ENCODE peak calls at places on chromosome 13, in seven cellular contexts. O is GM12865, J is AG04450, I is body of pancreas, Z is heart right ventricle, Q is psoas muscle, H is ascending aorta. L is an unnamed sample.

GRCh38 chr13:103277959-103278673 is 211.9 kb upstream of the SLC10A2 start:
- DNase-seq in O (no peak), J (no peak), I (no peak), Z (no peak), Q (no peak), H (no peak), L (no peak)

GRCh38 chr13:35994131-35994966 is 136.8 kb downstream of the DCLK1 start:
- DNase-seq in O (no peak), J (no peak), I (peak), Z (peak), Q (peak), H (peak), L (no peak)

GRCh38 chr13:77042566-77043177 is 15.7 kb upstream of the FBXL3 start:
- DNase-seq in O (no peak), J (no peak), I (no peak), Z (no peak), Q (no peak), H (no peak), L (no peak)

GRCh38 chr13:40813662-40814454 is 24.4 kb downstream of the SLC25A15 start:
- DNase-seq in O (peak), J (no peak), I (peak), Z (no peak), Q (no peak), H (no peak), L (peak)

GRCh38 chr13:42893346-42893745 is 98.7 kb downstream of the EPSTI1 start:
- DNase-seq in O (no peak), J (no peak), I (no peak), Z (no peak), Q (no peak), H (no peak), L (no peak)

GRCh38 chr13:72864142-72865035 is 82.5 kb downstream of the PIBF1 start:
- DNase-seq in O (peak), J (peak), I (no peak), Z (no peak), Q (no peak), H (no peak), L (peak)

GRCh38 chr13:74761794-74762193 is 627.6 kb upstream of the KLF12 start:
- DNase-seq in O (no peak), J (no peak), I (no peak), Z (no peak), Q (no peak), H (no peak), L (no peak)

GRCh38 chr13:106942558-106942957 is 374.6 kb upstream of the ARGLU1 start:
- DNase-seq in O (peak), J (no peak), I (no peak), Z (no peak), Q (no peak), H (no peak), L (no peak)

GRCh38 chr13:85806553-85807175 is 7.4 kb upstream of the SLITRK6 start:
- DNase-seq in O (peak), J (peak), I (no peak), Z (no peak), Q (no peak), H (no peak), L (peak)

GRCh38 chr13:67224148-67224846 is 5.8 kb downstream of the PCDH9 start:
- DNase-seq in O (peak), J (peak), I (peak), Z (peak), Q (peak), H (peak), L (no peak)

GRCh38 chr13:28447206-28447605 is 47.7 kb downstream of the FLT1 start:
- DNase-seq in O (no peak), J (no peak), I (no peak), Z (no peak), Q (no peak), H (no peak), L (no peak)

GRCh38 chr13:53946500-53946899 is 917.9 kb downstream of the OLFM4 start:
- DNase-seq in O (no peak), J (no peak), I (peak), Z (no peak), Q (no peak), H (no peak), L (no peak)

GRCh38 chr13:93411281-93411680 is 184.7 kb downstream of the GPC6 start:
- DNase-seq in O (no peak), J (no peak), I (no peak), Z (no peak), Q (no peak), H (no peak), L (no peak)

GRCh38 chr13:49441312-49441711 is 2.6 kb downstream of the CAB39L start:
- DNase-seq in O (no peak), J (no peak), I (no peak), Z (no peak), Q (no peak), H (no peak), L (no peak)

GRCh38 chr13:49435992-49436391 is 7.9 kb downstream of the CAB39L start:
- DNase-seq in O (no peak), J (no peak), I (no peak), Z (no peak), Q (no peak), H (no peak), L (no peak)

GRCh38 chr13:49439609-49440008 is 4.3 kb downstream of the CAB39L start:
- DNase-seq in O (peak), J (no peak), I (no peak), Z (no peak), Q (no peak), H (no peak), L (no peak)

GRCh38 chr13:49436890-49437289 is 7.0 kb downstream of the CAB39L start:
- DNase-seq in O (no peak), J (no peak), I (peak), Z (peak), Q (peak), H (peak), L (no peak)

DNA sequence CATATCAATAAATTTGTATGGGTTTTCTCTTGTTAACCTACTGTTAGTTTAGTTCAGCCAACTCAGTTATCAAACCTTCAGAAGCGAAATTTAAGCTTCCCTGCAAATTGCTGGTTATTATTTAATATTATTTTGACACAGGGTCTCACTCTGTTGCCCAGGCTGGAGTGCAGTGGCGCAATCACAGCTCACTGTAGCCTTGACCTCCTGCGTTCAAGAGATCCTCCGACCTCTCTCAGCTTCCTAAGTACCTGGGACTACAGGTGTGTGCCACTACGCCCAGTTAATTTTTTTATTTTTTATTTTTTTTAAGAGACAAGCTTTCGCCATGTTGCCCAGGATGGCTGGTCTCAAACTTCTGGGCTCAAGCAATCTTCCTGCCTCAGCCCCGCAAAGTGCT is 6.2 kb downstream of the CAB39L start:
- DNase-seq in O (no peak), J (no peak), I (no peak), Z (no peak), Q (no peak), H (no peak), L (no peak)
- TF ChIP-seq CTCF in O (no peak), J (no peak), I (no peak), Z (no peak), Q (no peak), H (no peak), L (no peak)

GRCh38 chr13:39048806-39049205 is 10.6 kb downstream of the NHLRC3 start:
- DNase-seq in O (no peak), J (no peak), I (no peak), Z (no peak), Q (no peak), H (no peak), L (no peak)

GRCh38 chr13:39049274-39049673 is 11.0 kb downstream of the NHLRC3 start:
- DNase-seq in O (no peak), J (no peak), I (no peak), Z (no peak), Q (no peak), H (no peak), L (no peak)

GRCh38 chr13:39044536-39044935 is 6.3 kb downstream of the NHLRC3 start:
- DNase-seq in O (peak), J (no peak), I (no peak), Z (no peak), Q (no peak), H (no peak), L (peak)

GRCh38 chr13:39052944-39053343 is 14.7 kb downstream of the NHLRC3 start:
- DNase-seq in O (no peak), J (no peak), I (no peak), Z (no peak), Q (no peak), H (no peak), L (no peak)

GRCh38 chr13:39047560-39047959 is 9.3 kb downstream of the NHLRC3 start:
- DNase-seq in O (no peak), J (no peak), I (no peak), Z (no peak), Q (no peak), H (no peak), L (no peak)
- TF ChIP-seq CTCF in O (no peak), J (peak), I (no peak), Z (no peak), Q (no peak), H (no peak), L (no peak)

GRCh38 chr13:99577934-99578917 is 77.0 kb downstream of the TM9SF2 start:
- DNase-seq in O (peak), J (no peak), I (no peak), Z (no peak), Q (no peak), H (no peak), L (no peak)
- TF ChIP-seq CTCF in O (no peak), J (peak), I (no peak), Z (no peak), Q (no peak), H (peak), L (peak)

DNA sequence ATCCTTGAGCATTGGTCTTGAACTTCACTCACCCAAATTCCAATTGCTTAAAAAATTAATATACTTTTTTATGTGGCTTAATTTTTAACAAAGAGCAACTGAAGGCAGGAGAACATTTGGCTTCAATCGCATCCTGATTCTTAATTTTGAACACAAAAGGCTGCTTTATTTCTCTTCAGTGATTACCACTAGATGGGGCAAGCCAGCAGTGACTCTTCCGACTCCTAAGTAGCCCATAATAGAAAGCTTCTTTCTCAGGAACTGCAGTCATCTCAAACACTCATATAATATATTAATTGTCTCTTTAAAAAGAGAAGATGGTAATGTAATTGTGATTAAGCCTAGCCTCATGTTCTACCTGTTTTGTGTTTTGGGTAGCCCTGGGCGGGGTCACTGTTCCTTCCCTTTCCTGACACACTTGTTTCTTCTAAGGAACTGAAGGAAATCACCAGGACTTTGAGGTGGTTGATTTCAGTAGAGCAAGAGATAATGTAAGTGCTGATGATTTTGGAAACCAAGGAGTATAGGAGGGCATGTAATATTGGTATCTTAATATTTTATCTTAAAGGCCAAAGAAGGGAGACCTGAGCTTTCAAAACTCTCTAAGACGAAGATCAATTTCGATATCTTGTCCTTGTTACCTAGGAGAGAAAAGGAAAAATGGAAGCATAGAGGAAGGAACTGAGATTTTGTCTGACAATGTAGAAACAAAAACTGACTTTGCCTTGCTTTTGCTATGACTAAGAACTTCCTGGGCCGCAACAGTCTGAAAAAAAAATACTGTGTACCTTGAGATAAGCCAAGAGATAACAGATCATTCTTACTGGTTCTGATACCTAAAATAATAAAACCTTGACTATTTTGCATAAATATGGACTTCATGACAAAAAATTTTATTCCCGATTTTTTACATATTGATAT is 73.1 kb downstream of the TNFSF13B start:
- DNase-seq in O (peak), J (peak), I (no peak), Z (no peak), Q (no peak), H (no peak), L (peak)
- TF ChIP-seq CTCF in O (peak), J (peak), I (peak), Z (peak), Q (peak), H (peak), L (no peak)

GRCh38 chr13:39056018-39056417 is 17.8 kb downstream of the NHLRC3 start:
- DNase-seq in O (no peak), J (no peak), I (no peak), Z (no peak), Q (no peak), H (no peak), L (no peak)

GRCh38 chr13:39054112-39054511 is 15.9 kb downstream of the NHLRC3 start:
- DNase-seq in O (no peak), J (no peak), I (no peak), Z (no peak), Q (no peak), H (no peak), L (no peak)

GRCh38 chr13:39051157-39051556 is 12.9 kb downstream of the NHLRC3 start:
- DNase-seq in O (peak), J (no peak), I (no peak), Z (no peak), Q (no peak), H (no peak), L (peak)
- TF ChIP-seq CTCF in O (peak), J (peak), I (no peak), Z (peak), Q (peak), H (peak), L (peak)

GRCh38 chr13:99386911-99387788 is 80.0 kb upstream of the GPR183 start:
- DNase-seq in O (peak), J (no peak), I (no peak), Z (peak), Q (peak), H (peak), L (peak)
- TF ChIP-seq CTCF in O (peak), J (peak), I (no peak), Z (no peak), Q (peak), H (peak), L (peak)

DNA sequence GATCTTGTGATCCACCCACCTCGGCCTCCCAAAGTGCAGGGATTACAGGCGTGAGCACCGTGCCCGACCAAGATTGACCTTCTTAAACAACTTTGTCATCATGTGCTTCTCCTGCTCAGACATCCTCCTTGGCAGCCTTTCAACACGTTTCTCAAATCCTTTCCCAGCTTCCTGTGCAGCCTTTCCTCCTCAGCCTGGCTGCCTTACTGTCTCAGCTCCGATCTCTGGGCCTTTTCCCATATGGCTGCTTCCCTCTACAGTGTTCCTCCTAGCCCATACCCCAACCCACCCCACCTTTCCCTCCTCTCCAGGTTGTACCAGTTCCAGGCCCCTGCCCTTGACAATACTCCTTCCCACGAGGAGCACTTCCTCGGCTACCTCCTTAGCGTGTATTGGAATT is 7.2 kb downstream of the PHF11 start:
- DNase-seq in O (no peak), J (no peak), I (no peak), Z (no peak), Q (peak), H (no peak), L (no peak)
- TF ChIP-seq CTCF in O (no peak), J (no peak), I (no peak), Z (no peak), Q (no peak), H (no peak), L (no peak)